ENCODE peak calls at places on chromosomes 2 and 18, in four cellular contexts. T is IMR-90, Y is H1, P is H9. H is an unnamed sample.

GRCh38 chr2:181876614-181877063 is 14.9 kb upstream of the ITPRID2 start:
- DNase-seq in P (no peak), Y (no peak), T (peak), H (peak)

GRCh38 chr2:28101892-28102291 is 211.4 kb downstream of the BABAM2 start:
- DNase-seq in T (no peak), Y (no peak), P (no peak), H (no peak)

GRCh38 chr2:240420206-240420899 is 15.1 kb upstream of the GPC1 start:
- DNase-seq in T (no peak), Y (no peak), P (no peak), H (no peak)

GRCh38 chr2:166361351-166362153 is 14.2 kb downstream of the SCN9A start:
- DNase-seq in T (peak), Y (no peak), P (no peak), H (no peak)

GRCh38 chr2:218853766-218854165 is 5.8 kb upstream of the WNT6 start:
- DNase-seq in P (no peak), Y (no peak), T (peak), H (no peak)

GRCh38 chr2:42969231-42970150 is 177.1 kb upstream of the HAAO start:
- DNase-seq in T (peak), Y (no peak), P (no peak), H (peak)

GRCh38 chr2:444937-445884 is 157.3 kb upstream of the ALKAL2 start:
- DNase-seq in T (no peak), Y (no peak), P (no peak), H (no peak)

GRCh38 chr2:7467782-7468447 is 550.7 kb downstream of the RNF144A start:
- DNase-seq in T (no peak), P (no peak), Y (no peak), H (no peak)

GRCh38 chr2:105866439-105867170 is 121.9 kb downstream of the NCK2 start:
- DNase-seq in T (peak), Y (no peak), P (no peak), H (peak)

GRCh38 chr2:37378411-37378810 is 34.0 kb downstream of the QPCT start:
- DNase-seq in Y (peak), T (peak), P (no peak), H (peak)

GRCh38 chr2:96156011-96156820 is 11.0 kb upstream of the DUSP2 start:
- DNase-seq in T (no peak), Y (no peak), P (no peak), H (no peak)

GRCh38 chr2:96157649-96158553 is 12.7 kb upstream of the DUSP2 start:
- DNase-seq in P (no peak), Y (no peak), T (no peak), H (peak)

GRCh38 chr2:96159084-96159830 is 14.0 kb upstream of the DUSP2 start:
- DNase-seq in T (no peak), P (peak), Y (no peak), H (no peak)

GRCh38 chr2:96156926-96157648 is 11.8 kb upstream of the DUSP2 start:
- DNase-seq in P (no peak), Y (no peak), T (no peak), H (no peak)

GRCh38 chr2:96158554-96158940 is 13.3 kb upstream of the DUSP2 start:
- DNase-seq in T (no peak), Y (no peak), P (peak), H (no peak)
- H4K91ac ChIP-seq in T (no peak), Y (peak), P (no peak), H (no peak)

DNA sequence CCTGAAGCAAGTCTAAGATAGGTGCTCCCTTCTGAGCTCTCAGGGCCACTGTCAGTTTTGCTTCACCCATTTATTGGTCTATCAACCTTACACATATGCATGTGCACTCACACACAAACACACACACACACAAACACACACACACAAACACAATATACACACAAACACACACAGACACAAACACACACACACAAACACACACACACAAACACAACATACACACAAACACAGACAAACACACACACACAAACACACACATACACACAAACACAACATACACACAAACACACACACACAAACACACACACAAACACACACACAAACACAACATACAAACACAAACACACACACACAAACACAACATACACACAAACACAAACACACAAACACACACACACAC is 181.6 kb upstream of the KLHL29 start:
- DNase-seq in Y (no peak), T (no peak), P (no peak), H (no peak)
- H4K91ac ChIP-seq in Y (no peak), T (no peak), P (no peak), H (no peak)

GRCh38 chr2:231614559-231615057 is 21.9 kb downstream of the TEX44 start:
- DNase-seq in T (no peak), Y (peak), P (no peak), H (no peak)
- H4K91ac ChIP-seq in T (peak), Y (peak), P (peak), H (peak)

GRCh38 chr2:118061135-118061955 is 26.9 kb upstream of the INSIG2 start:
- DNase-seq in T (peak), P (no peak), Y (no peak), H (no peak)
- H4K91ac ChIP-seq in T (no peak), P (no peak), Y (no peak), H (no peak)

GRCh38 chr2:155872396-155872795 is 460.1 kb downstream of the NR4A2 start:
- DNase-seq in T (no peak), Y (no peak), P (no peak), H (no peak)
- H4K91ac ChIP-seq in T (no peak), Y (no peak), P (no peak), H (no peak)

GRCh38 chr18:75275226-75275625 is 64.6 kb downstream of the TSHZ1 start:
- DNase-seq in Y (no peak), T (no peak), P (no peak), H (no peak)

GRCh38 chr18:75277629-75277966 is 67.0 kb downstream of the TSHZ1 start:
- DNase-seq in Y (no peak), P (no peak), T (no peak), H (no peak)

GRCh38 chr18:75276813-75277628 is 66.4 kb downstream of the TSHZ1 start:
- DNase-seq in P (no peak), Y (no peak), T (peak), H (no peak)

GRCh38 chr18:75269696-75270095 is 59.1 kb downstream of the TSHZ1 start:
- DNase-seq in P (no peak), Y (no peak), T (no peak), H (no peak)

GRCh38 chr18:75273817-75274216 is 63.2 kb downstream of the TSHZ1 start:
- DNase-seq in Y (no peak), T (no peak), P (no peak), H (no peak)
- H4K91ac ChIP-seq in Y (no peak), T (no peak), P (no peak), H (no peak)

DNA sequence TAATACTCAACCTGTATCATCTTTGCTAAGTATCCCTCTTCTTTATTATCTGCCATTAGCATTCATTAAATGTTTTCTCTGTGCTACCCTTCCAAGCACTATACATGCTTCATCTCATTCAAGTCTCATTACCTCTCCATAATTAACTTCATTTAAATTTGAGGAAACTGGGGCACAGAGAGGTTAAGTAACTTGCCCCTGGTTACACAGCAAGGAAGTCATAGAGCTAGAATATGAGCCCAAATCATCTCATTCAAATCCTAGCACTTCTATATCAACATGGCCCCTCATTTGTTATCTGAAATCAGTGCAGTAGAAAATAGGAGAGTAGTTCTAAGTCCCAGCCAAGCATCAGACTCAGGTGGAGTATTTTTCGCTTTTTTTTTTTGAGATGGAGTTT is 4.4 kb downstream of the MRPL35 start:
- DNase-seq in Y (no peak), T (no peak), P (no peak), H (no peak)
- H4K91ac ChIP-seq in Y (no peak), T (no peak), P (no peak), H (no peak)

GRCh38 chr2:26080356-26080755 is 46.5 kb downstream of the RAB10 start:
- DNase-seq in T (peak), Y (no peak), P (no peak), H (no peak)

GRCh38 chr2:26086155-26086634 is 52.3 kb downstream of the RAB10 start:
- DNase-seq in Y (no peak), P (no peak), T (peak), H (no peak)

GRCh38 chr2:26077291-26077690 is 43.4 kb downstream of the RAB10 start:
- DNase-seq in Y (no peak), T (no peak), P (no peak), H (no peak)

GRCh38 chr2:26078939-26079338 is 45.1 kb downstream of the RAB10 start:
- DNase-seq in Y (no peak), T (no peak), P (no peak), H (no peak)

DNA sequence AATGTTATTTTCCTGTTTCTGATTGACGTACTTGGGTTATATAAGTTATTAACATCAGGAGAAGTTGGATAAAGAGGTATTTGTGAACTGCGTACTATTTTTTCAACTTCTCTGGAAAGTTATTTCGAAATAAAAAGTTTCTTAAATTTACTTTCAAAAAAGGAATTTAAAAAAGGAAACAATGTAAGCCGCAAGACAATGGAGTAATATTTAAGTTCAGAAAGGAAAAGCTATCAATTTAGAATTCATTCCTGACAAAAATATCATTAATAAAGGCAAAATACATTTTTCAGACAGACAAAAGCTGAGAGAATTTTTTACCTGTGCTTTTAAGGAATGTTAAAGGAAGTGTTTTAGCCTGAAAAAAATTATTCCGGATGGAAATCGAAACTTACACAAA is 47.7 kb downstream of the RAB10 start:
- DNase-seq in P (no peak), Y (no peak), T (no peak), H (no peak)
- H4K91ac ChIP-seq in P (no peak), Y (no peak), T (no peak), H (no peak)

GRCh38 chr18:3590096-3590655 is 140.2 kb downstream of the TGIF1 start:
- DNase-seq in P (no peak), T (no peak), Y (no peak), H (peak)

GRCh38 chr18:3593904-3594759 is 144.2 kb downstream of the TGIF1 start:
- DNase-seq in Y (peak), P (peak), T (peak), H (peak)

GRCh38 chr18:3593381-3593903 is 143.5 kb downstream of the TGIF1 start:
- DNase-seq in P (no peak), Y (no peak), T (peak), H (peak)

GRCh38 chr18:3594760-3595241 is 144.8 kb downstream of the TGIF1 start:
- DNase-seq in P (no peak), Y (no peak), T (peak), H (peak)

GRCh38 chr18:3592864-3593263 is 142.9 kb downstream of the TGIF1 start:
- DNase-seq in P (no peak), T (no peak), Y (no peak), H (no peak)
- H4K91ac ChIP-seq in P (no peak), T (peak), Y (no peak), H (peak)

H was measured in trophoblast cell.